ENCODE peak calls at places on chromosomes 7 and 10, in six cellular contexts. J is CD8-positive, alpha-beta memory T cell; C is stomach; U is H9; A is foreskin keratinocyte; E is heart left ventricle. I is an unnamed sample.

GRCh38 chr10:34348917-34349509 is 466.1 kb downstream of the PARD3 start:
- DNase-seq in J (no peak), C (no peak), U (no peak), A (no peak), E (no peak), I (no peak)

GRCh38 chr10:59750155-59750945 is 2.9 kb downstream of the MRLN start:
- DNase-seq in J (no peak), C (no peak), U (no peak), A (peak; percentile 3), E (no peak), I (no peak)

GRCh38 chr10:3935141-3935540 is 150.1 kb upstream of the KLF6 start:
- DNase-seq in J (peak; percentile 70), C (no peak), U (no peak), A (peak; percentile 66), E (no peak), I (peak; percentile 16)

GRCh38 chr7:139669106-139670061 is 108.4 kb downstream of the HIPK2 start:
- DNase-seq in J (no peak), C (no peak), U (no peak), A (no peak), E (no peak), I (no peak)

GRCh38 chr10:81820418-81820817 is 54.6 kb upstream of the NRG3 start:
- DNase-seq in J (no peak), C (no peak), U (no peak), A (no peak), E (no peak), I (peak; percentile 16)

GRCh38 chr7:46745700-46746090 is 824.6 kb upstream of the IGFBP3 start:
- DNase-seq in J (no peak), C (no peak), U (no peak), A (no peak), E (no peak), I (no peak)

GRCh38 chr10:21055339-21056135 is 158.4 kb upstream of the NEBL start:
- DNase-seq in J (no peak), C (no peak), U (no peak), A (no peak), E (no peak), I (peak; percentile 8)

GRCh38 chr10:113423877-113424276 is 129.0 kb upstream of the HABP2 start:
- DNase-seq in J (no peak), C (no peak), U (no peak), A (no peak), E (no peak), I (no peak)

GRCh38 chr7:50791921-50792341 is 9.2 kb upstream of the GRB10 start:
- DNase-seq in J (no peak), C (no peak), U (no peak), A (peak; percentile 29), E (no peak), I (no peak)

GRCh38 chr7:42914009-42914725 is 2.3 kb upstream of the C7orf25 start:
- DNase-seq in J (no peak), C (no peak), U (no peak), A (peak; percentile 54), E (no peak), I (no peak)

GRCh38 chr7:149777551-149778326 is 4.4 kb upstream of the ZNF467 start:
- DNase-seq in J (no peak), C (no peak), U (no peak), A (no peak), E (peak; percentile 56), I (no peak)

GRCh38 chr10:65570143-65571010 is 1355.5 kb upstream of the LRRTM3 start:
- DNase-seq in J (no peak), C (peak; percentile 29), U (peak; percentile 85), A (peak; percentile 58), E (peak; percentile 52), I (no peak)

GRCh38 chr10:5470062-5470751 is 29.2 kb downstream of the CALML5 start:
- DNase-seq in J (no peak), C (no peak), U (no peak), A (no peak), E (no peak), I (no peak)

GRCh38 chr7:30660331-30661255 is 21.7 kb downstream of the CRHR2 start:
- DNase-seq in J (peak; percentile 25), C (no peak), U (no peak), A (no peak), E (no peak), I (no peak)

GRCh38 chr10:3107426-3107961 is 40.1 kb downstream of the PFKP start:
- DNase-seq in J (no peak), C (no peak), U (no peak), A (peak; percentile 98), E (peak; percentile 81), I (no peak)

GRCh38 chr7:32500922-32501341 is 5.6 kb downstream of the AVL9 start:
- DNase-seq in J (no peak), C (no peak), U (no peak), A (no peak), E (no peak), I (no peak)

GRCh38 chr7:141700848-141701371 is 1.1 kb downstream of the DENND11 start:
- DNase-seq in J (no peak), C (no peak), U (no peak), A (no peak), E (no peak), I (peak; percentile 7)

GRCh38 chr10:25745976-25746375 is 188.1 kb upstream of the MYO3A start:
- DNase-seq in J (no peak), C (no peak), U (no peak), A (no peak), E (no peak), I (no peak)

GRCh38 chr10:34323197-34323596 is 491.9 kb downstream of the PARD3 start:
- DNase-seq in J (no peak), C (no peak), U (no peak), A (no peak), E (no peak), I (no peak)

DNA sequence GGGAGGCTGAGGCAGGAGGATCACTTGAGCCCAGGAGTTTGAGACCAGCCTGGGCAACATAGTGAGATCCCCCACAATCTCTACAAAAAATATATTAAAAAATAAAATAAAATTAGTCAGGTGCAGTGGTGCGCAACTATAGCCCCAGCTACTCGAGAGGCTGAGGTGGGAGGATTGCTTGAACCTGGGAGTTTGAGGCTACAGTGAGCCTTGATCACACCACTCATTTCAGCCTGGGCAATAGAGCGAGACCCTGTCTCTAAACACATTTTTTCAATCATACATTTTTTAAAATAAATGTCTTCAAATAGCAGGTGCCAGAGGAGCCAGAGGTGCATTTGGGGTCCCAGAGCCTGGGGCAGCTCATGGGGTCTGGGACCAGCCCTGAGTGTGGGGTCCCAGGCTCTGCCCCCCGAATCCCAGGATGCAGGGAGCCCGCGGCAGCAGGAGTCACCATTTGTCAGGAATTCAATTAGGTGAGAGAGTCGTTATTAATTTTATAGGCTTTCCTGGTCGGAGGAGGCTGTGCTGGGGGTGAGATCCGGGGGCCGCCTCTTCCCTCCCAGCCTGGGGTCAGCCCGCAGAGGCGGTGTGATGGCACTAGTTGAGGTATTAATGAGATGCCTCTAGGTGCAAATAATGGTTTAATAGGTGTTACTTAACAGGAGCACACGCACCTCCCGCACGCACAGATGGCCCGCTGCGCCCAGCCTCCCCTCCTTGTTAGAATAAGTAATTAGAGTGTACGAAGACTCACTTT is 78.3 kb downstream of the MICALL2 start:
- DNase-seq in J (peak; percentile 19), C (no peak), U (no peak), A (no peak), E (no peak), I (no peak)
- H3K4me1 ChIP-seq in J (no peaks in the 10 kb centered on the region), C (no peaks in the 10 kb centered on the region), U (no peaks in the 10 kb centered on the region), A (no peaks in the 10 kb centered on the region), E (no peaks in the 10 kb centered on the region), I (no peaks in the 10 kb centered on the region)

GRCh38 chr7:73885975-73886798 is 25.2 kb downstream of the TMEM270 start:
- DNase-seq in J (peak; percentile 24), C (peak; percentile 34), U (peak; percentile 60), A (no peak), E (peak; percentile 85), I (no peak)
- H3K27me3 ChIP-seq in J (no peaks in the 10 kb centered on the region), C (peaks cover 28% of the 10 kb centered on the region), U (no peaks in the 10 kb centered on the region), A (peaks cover 46% of the 10 kb centered on the region), E (no peaks in the 10 kb centered on the region), I (no peaks in the 10 kb centered on the region)

GRCh38 chr7:127655720-127656119 is 3.7 kb downstream of the SND1 start:
- DNase-seq in J (no peak), C (no peak), U (no peak), A (no peak), E (no peak), I (no peak)

GRCh38 chr7:127652333-127653248 is 597 bp downstream of the SND1 start:
- DNase-seq in J (no peak), C (no peak), U (no peak), A (peak; percentile 19), E (no peak), I (no peak)

GRCh38 chr7:127653396-127653795 is 1.4 kb downstream of the SND1 start:
- DNase-seq in J (no peak), C (no peak), U (no peak), A (no peak), E (no peak), I (no peak)

GRCh38 chr7:127657500-127657899 is 5.5 kb downstream of the SND1 start:
- DNase-seq in J (no peak), C (no peak), U (no peak), A (no peak), E (no peak), I (no peak)

GRCh38 chr7:127654404-127655392 is 2.7 kb downstream of the SND1 start:
- DNase-seq in J (no peak), C (no peak), U (no peak), A (peak; percentile 35), E (no peak), I (no peak)
- H3K4me1 ChIP-seq in J (peaks cover 47% of the 10 kb centered on the region), C (peaks cover 26% of the 10 kb centered on the region), U (no peaks in the 10 kb centered on the region), A (peaks cover 14% of the 10 kb centered on the region), E (peaks cover 35% of the 10 kb centered on the region), I (peaks cover 26% of the 10 kb centered on the region)

DNA sequence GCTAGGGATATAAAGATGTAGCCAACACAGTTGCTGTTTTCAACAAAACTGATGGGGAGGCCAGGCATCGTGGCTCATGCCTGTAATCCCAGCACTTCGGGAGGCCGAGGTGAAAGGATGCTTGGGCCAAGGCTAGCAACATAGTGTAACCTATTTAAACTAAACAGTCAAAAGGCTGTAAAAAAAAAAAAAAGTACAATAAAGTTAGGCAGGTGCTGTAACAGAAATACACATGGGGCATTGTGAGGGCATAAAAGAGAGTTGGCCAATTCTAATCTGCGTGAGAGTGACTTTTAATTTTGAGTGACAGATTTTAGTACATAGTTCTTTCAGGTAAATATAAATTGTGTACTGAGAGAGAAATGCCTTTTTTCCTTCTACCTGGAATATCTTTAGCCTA is 6.2 kb downstream of the XRCC2 start:
- DNase-seq in J (no peak), C (no peak), U (no peak), A (no peak), E (no peak), I (no peak)
- H3K27me3 ChIP-seq in J (no peaks in the 10 kb centered on the region), C (no peaks in the 10 kb centered on the region), U (no peaks in the 10 kb centered on the region), A (no peaks in the 10 kb centered on the region), E (no peaks in the 10 kb centered on the region), I (no peaks in the 10 kb centered on the region)

GRCh38 chr7:90599892-90600555 is 3.9 kb downstream of the CDK14 start:
- DNase-seq in J (no peak), C (no peak), U (no peak), A (no peak), E (no peak), I (no peak)

GRCh38 chr7:90604383-90604782 is 8.3 kb downstream of the CDK14 start:
- DNase-seq in J (no peak), C (no peak), U (no peak), A (peak; percentile 75), E (no peak), I (no peak)

GRCh38 chr7:90607196-90607595 is 11.1 kb downstream of the CDK14 start:
- DNase-seq in J (no peak), C (no peak), U (no peak), A (peak; percentile 72), E (no peak), I (no peak)

GRCh38 chr7:90605055-90605454 is 8.9 kb downstream of the CDK14 start:
- DNase-seq in J (no peak), C (no peak), U (no peak), A (no peak), E (no peak), I (no peak)

GRCh38 chr7:90603346-90603745 is 7.2 kb downstream of the CDK14 start:
- DNase-seq in J (no peak), C (no peak), U (no peak), A (no peak), E (no peak), I (no peak)
- H3K4me1 ChIP-seq in J (no peaks in the 10 kb centered on the region), C (peaks cover under 1% of the 10 kb centered on the region), U (no peaks in the 10 kb centered on the region), A (peaks cover 8% of the 10 kb centered on the region), E (peaks cover under 1% of the 10 kb centered on the region), I (no peaks in the 10 kb centered on the region)

I was measured in naive thymus-derived CD4-positive, alpha-beta T cell.